ENCODE peak calls at places on chromosomes 3 and 15, in four cellular contexts. One of them, this sample, is unnamed.

GRCh38 chr3:143291826-143292447 is 172.4 kb downstream of the CHST2 start:
- DNase-seq in SK-N-SH: no peak
- DNase-seq in H1: no peak
- DNase-seq in GM12878: no peak
- DNase-seq in this sample: no peak

GRCh38 chr3:46908986-46909534 is 31.5 kb downstream of the PTH1R start:
- DNase-seq in SK-N-SH: no peak
- DNase-seq in H1: no peak
- DNase-seq in GM12878: no peak
- DNase-seq in this sample: no peak

GRCh38 chr3:194208701-194209100 is 72.8 kb downstream of the HES1 start:
- DNase-seq in SK-N-SH: no peak
- DNase-seq in H1: no peak
- DNase-seq in GM12878: no peak
- DNase-seq in this sample: no peak

GRCh38 chr3:183272792-183273191 is 19.7 kb downstream of the B3GNT5 start:
- DNase-seq in SK-N-SH: no peak
- DNase-seq in H1: no peak
- DNase-seq in GM12878: no peak
- DNase-seq in this sample: no peak

GRCh38 chr3:174955513-174956001 is 96.4 kb downstream of the NAALADL2 start:
- DNase-seq in SK-N-SH: no peak
- DNase-seq in H1: no peak
- DNase-seq in GM12878: no peak
- DNase-seq in this sample: peak

GRCh38 chr3:58998476-58999117 is 51.2 kb downstream of the CFAP20DC start:
- DNase-seq in SK-N-SH: peak
- DNase-seq in H1: no peak
- DNase-seq in GM12878: no peak
- DNase-seq in this sample: no peak

GRCh38 chr3:177827517-177828249 is 630.4 kb upstream of the TBL1XR1 start:
- DNase-seq in SK-N-SH: no peak
- DNase-seq in H1: no peak
- DNase-seq in GM12878: no peak
- DNase-seq in this sample: peak

GRCh38 chr15:47773163-47773562 is 55.9 kb downstream of the SEMA6D start:
- DNase-seq in SK-N-SH: no peak
- DNase-seq in H1: no peak
- DNase-seq in GM12878: no peak
- DNase-seq in this sample: no peak

GRCh38 chr3:195076981-195077610 is 193.9 kb downstream of the XXYLT1 start:
- DNase-seq in SK-N-SH: no peak
- DNase-seq in H1: no peak
- DNase-seq in GM12878: no peak
- DNase-seq in this sample: no peak

GRCh38 chr3:193594946-193595689 is 2.1 kb downstream of the OPA1 start:
- DNase-seq in SK-N-SH: no peak
- DNase-seq in H1: no peak
- DNase-seq in GM12878: no peak
- DNase-seq in this sample: no peak

GRCh38 chr15:23497710-23498111 is 50.7 kb upstream of the GOLGA6L2 start:
- DNase-seq in SK-N-SH: peak
- DNase-seq in H1: no peak
- DNase-seq in GM12878: no peak
- DNase-seq in this sample: no peak

GRCh38 chr3:79497447-79498111 is 270.2 kb downstream of the ROBO1 start:
- DNase-seq in SK-N-SH: peak
- DNase-seq in H1: no peak
- DNase-seq in GM12878: no peak
- DNase-seq in this sample: no peak

GRCh38 chr15:70153948-70154439 is 56.3 kb upstream of the TLE3 start:
- DNase-seq in SK-N-SH: no peak
- DNase-seq in H1: no peak
- DNase-seq in GM12878: no peak
- DNase-seq in this sample: no peak

GRCh38 chr3:45881031-45882022 is 5.0 kb upstream of the CCR9 start:
- DNase-seq in SK-N-SH: no peak
- DNase-seq in H1: no peak
- DNase-seq in GM12878: no peak
- DNase-seq in this sample: no peak

GRCh38 chr3:128174645-128175590 is 21.6 kb downstream of the EEFSEC start:
- DNase-seq in SK-N-SH: no peak
- DNase-seq in H1: no peak
- DNase-seq in GM12878: no peak
- DNase-seq in this sample: no peak

GRCh38 chr15:39807791-39808190 is 25.1 kb upstream of the FSIP1 start:
- DNase-seq in SK-N-SH: no peak
- DNase-seq in H1: no peak
- DNase-seq in GM12878: no peak
- DNase-seq in this sample: no peak

GRCh38 chr3:10232138-10232537 is 16.1 kb upstream of the TATDN2 start:
- DNase-seq in SK-N-SH: no peak
- DNase-seq in H1: no peak
- DNase-seq in GM12878: no peak
- DNase-seq in this sample: no peak

GRCh38 chr15:76073554-76073953 is 13.8 kb downstream of the TMEM266 start:
- DNase-seq in SK-N-SH: no peak
- DNase-seq in H1: no peak
- DNase-seq in GM12878: no peak
- DNase-seq in this sample: no peak

GRCh38 chr15:80479191-80479590 is 75.0 kb downstream of the ARNT2 start:
- DNase-seq in SK-N-SH: no peak
- DNase-seq in H1: no peak
- DNase-seq in GM12878: no peak
- DNase-seq in this sample: no peak

GRCh38 chr15:42085236-42085605 is 9.1 kb downstream of the PLA2G4D start:
- DNase-seq in SK-N-SH: no peak
- DNase-seq in H1: no peak
- DNase-seq in GM12878: no peak
- DNase-seq in this sample: no peak

GRCh38 chr3:38545396-38545949 is 49.3 kb downstream of the EXOG start:
- DNase-seq in SK-N-SH: no peak
- DNase-seq in H1: no peak
- DNase-seq in GM12878: no peak
- DNase-seq in this sample: no peak

GRCh38 chr3:75782506-75782905 is 2.8 kb downstream of the ZNF717 start:
- DNase-seq in SK-N-SH: no peak
- DNase-seq in H1: no peak
- DNase-seq in GM12878: no peak
- DNase-seq in this sample: no peak

GRCh38 chr3:149662240-149662887 is 4.5 kb upstream of the WWTR1 start:
- DNase-seq in SK-N-SH: no peak
- DNase-seq in H1: no peak
- DNase-seq in GM12878: no peak
- DNase-seq in this sample: no peak

GRCh38 chr3:172476339-172476738 is 28.1 kb upstream of the GHSR start:
- DNase-seq in SK-N-SH: no peak
- DNase-seq in H1: no peak
- DNase-seq in GM12878: no peak
- DNase-seq in this sample: no peak

GRCh38 chr3:136994772-136995516 is 37.2 kb downstream of the IL20RB start:
- DNase-seq in SK-N-SH: peak
- DNase-seq in H1: no peak
- DNase-seq in GM12878: no peak
- DNase-seq in this sample: no peak
- TF ChIP-seq TCF12 in SK-N-SH: no peak
- TF ChIP-seq TCF12 in H1: no peak
- TF ChIP-seq TCF12 in GM12878: no peak
- TF ChIP-seq TCF12 in this sample: no peak

DNA sequence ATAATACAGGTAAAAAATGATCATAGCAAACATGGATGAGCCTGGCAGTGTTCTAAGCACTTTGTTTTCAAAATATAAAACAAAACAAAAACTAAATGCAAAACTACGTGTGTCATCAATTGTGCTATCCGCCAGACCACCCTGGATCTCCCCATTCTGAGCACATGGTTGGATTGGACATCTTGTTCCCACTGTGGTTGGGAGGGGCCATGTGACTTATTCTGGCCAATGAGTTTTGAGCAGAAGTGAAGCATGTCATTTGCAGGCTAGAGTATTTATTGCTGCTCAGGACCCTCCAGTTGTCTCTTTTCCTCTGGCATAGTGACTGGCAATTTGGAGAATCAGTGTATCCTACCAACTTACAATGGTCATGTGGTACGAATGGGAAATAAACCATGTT is 70.2 kb upstream of the ST8SIA2 start:
- DNase-seq in SK-N-SH: peak
- DNase-seq in H1: no peak
- DNase-seq in GM12878: no peak
- DNase-seq in this sample: no peak
- TF ChIP-seq TCF12 in SK-N-SH: no peak
- TF ChIP-seq TCF12 in H1: no peak
- TF ChIP-seq TCF12 in GM12878: no peak
- TF ChIP-seq TCF12 in this sample: no peak

GRCh38 chr15:98771444-98772059 is 123.2 kb downstream of the IGF1R start:
- DNase-seq in SK-N-SH: no peak
- DNase-seq in H1: no peak
- DNase-seq in GM12878: no peak
- DNase-seq in this sample: no peak

GRCh38 chr15:98767692-98768091 is 119.4 kb downstream of the IGF1R start:
- DNase-seq in SK-N-SH: no peak
- DNase-seq in H1: no peak
- DNase-seq in GM12878: no peak
- DNase-seq in this sample: no peak

GRCh38 chr15:98772895-98773294 is 124.6 kb downstream of the IGF1R start:
- DNase-seq in SK-N-SH: no peak
- DNase-seq in H1: no peak
- DNase-seq in GM12878: no peak
- DNase-seq in this sample: no peak

GRCh38 chr15:98770984-98771383 is 122.6 kb downstream of the IGF1R start:
- DNase-seq in SK-N-SH: no peak
- DNase-seq in H1: no peak
- DNase-seq in GM12878: no peak
- DNase-seq in this sample: no peak

DNA sequence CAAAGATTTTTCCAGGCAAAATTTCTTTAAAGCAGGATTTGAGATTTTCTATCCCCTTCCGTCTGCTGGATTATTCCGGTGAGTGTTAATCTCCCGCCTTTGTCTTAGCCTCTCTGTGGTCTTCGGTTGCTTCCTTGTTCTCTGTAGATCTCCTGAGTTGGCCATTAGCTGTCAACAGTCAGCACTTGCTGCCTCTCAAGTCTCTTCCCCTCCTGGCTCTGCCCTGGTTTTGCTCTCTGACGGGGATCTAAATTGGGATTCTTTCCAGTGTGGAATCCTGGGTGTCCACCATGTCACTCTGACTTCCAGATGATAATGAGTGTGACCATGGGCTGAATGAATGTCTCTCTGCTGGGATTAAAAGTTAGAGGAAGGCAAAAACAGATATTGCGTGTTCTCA is 121.5 kb downstream of the IGF1R start:
- DNase-seq in SK-N-SH: no peak
- DNase-seq in H1: no peak
- DNase-seq in GM12878: no peak
- DNase-seq in this sample: no peak
- TF ChIP-seq TCF12 in SK-N-SH: no peak
- TF ChIP-seq TCF12 in H1: no peak
- TF ChIP-seq TCF12 in GM12878: no peak
- TF ChIP-seq TCF12 in this sample: no peak

GRCh38 chr3:15610083-15610482 is 8.5 kb downstream of the BTD start:
- DNase-seq in SK-N-SH: no peak
- DNase-seq in H1: no peak
- DNase-seq in GM12878: no peak
- DNase-seq in this sample: peak
- TF ChIP-seq TCF12 in SK-N-SH: peak
- TF ChIP-seq TCF12 in H1: no peak
- TF ChIP-seq TCF12 in GM12878: no peak
- TF ChIP-seq TCF12 in this sample: no peak

GRCh38 chr3:16884084-16884747 is 539 bp upstream of the PLCL2 start:
- DNase-seq in SK-N-SH: peak
- DNase-seq in H1: peak
- DNase-seq in GM12878: no peak
- DNase-seq in this sample: no peak

GRCh38 chr3:16885588-16885903 is 791 bp downstream of the PLCL2 start:
- DNase-seq in SK-N-SH: no peak
- DNase-seq in H1: no peak
- DNase-seq in GM12878: no peak
- DNase-seq in this sample: no peak

GRCh38 chr3:16885948-16886683 is 1.4 kb downstream of the PLCL2 start:
- DNase-seq in SK-N-SH: no peak
- DNase-seq in H1: no peak
- DNase-seq in GM12878: no peak
- DNase-seq in this sample: no peak

GRCh38 chr3:16883726-16884083 is 1.1 kb upstream of the PLCL2 start:
- DNase-seq in SK-N-SH: no peak
- DNase-seq in H1: no peak
- DNase-seq in GM12878: no peak
- DNase-seq in this sample: no peak

GRCh38 chr3:16884748-16885587 is at the start of gene PLCL2:
- DNase-seq in SK-N-SH: peak
- DNase-seq in H1: peak
- DNase-seq in GM12878: no peak
- DNase-seq in this sample: no peak
- TF ChIP-seq TCF12 in SK-N-SH: no peak
- TF ChIP-seq TCF12 in H1: no peak
- TF ChIP-seq TCF12 in GM12878: no peak
- TF ChIP-seq TCF12 in this sample: no peak